ENCODE peak calls at places on chromosomes 12 and 14, in six cellular contexts. One of them, this sample, is unnamed. For H3K4me1, the result is how much of the 10 kb centered on the place peaks cover.

GRCh38 chr14:93952829-93953228 is 23.5 kb downstream of the ASB2 start:
- DNase-seq in BE2C: no peak
- DNase-seq in mesendoderm: no peak
- DNase-seq in endothelial cell of umbilical vein: no peak
- DNase-seq in naive thymus-derived CD4-positive, alpha-beta T cell: no peak
- DNase-seq in aorta: no peak
- DNase-seq in this sample: no peak

GRCh38 chr12:66107451-66107915 is 23.1 kb downstream of the LLPH start:
- DNase-seq in naive thymus-derived CD4-positive, alpha-beta T cell: peak
- DNase-seq in mesendoderm: peak
- DNase-seq in BE2C: peak
- DNase-seq in endothelial cell of umbilical vein: peak
- DNase-seq in aorta: no peak
- DNase-seq in this sample: no peak

GRCh38 chr12:68894276-68894855 is 38.6 kb downstream of the CPM start:
- DNase-seq in mesendoderm: no peak
- DNase-seq in endothelial cell of umbilical vein: no peak
- DNase-seq in aorta: no peak
- DNase-seq in naive thymus-derived CD4-positive, alpha-beta T cell: no peak
- DNase-seq in BE2C: no peak
- DNase-seq in this sample: no peak

GRCh38 chr12:72095025-72095424 is 156.4 kb downstream of the TPH2 start:
- DNase-seq in endothelial cell of umbilical vein: no peak
- DNase-seq in mesendoderm: no peak
- DNase-seq in naive thymus-derived CD4-positive, alpha-beta T cell: no peak
- DNase-seq in aorta: no peak
- DNase-seq in BE2C: no peak
- DNase-seq in this sample: no peak

GRCh38 chr14:74609721-74610120 is 2.3 kb downstream of the LTBP2 start:
- DNase-seq in naive thymus-derived CD4-positive, alpha-beta T cell: no peak
- DNase-seq in BE2C: no peak
- DNase-seq in aorta: no peak
- DNase-seq in mesendoderm: no peak
- DNase-seq in endothelial cell of umbilical vein: peak
- DNase-seq in this sample: no peak

GRCh38 chr14:68225321-68225720 is 405.7 kb downstream of the RAD51B start:
- DNase-seq in naive thymus-derived CD4-positive, alpha-beta T cell: no peak
- DNase-seq in mesendoderm: no peak
- DNase-seq in BE2C: no peak
- DNase-seq in endothelial cell of umbilical vein: no peak
- DNase-seq in aorta: no peak
- DNase-seq in this sample: no peak

GRCh38 chr14:89990218-89990617 is 34.5 kb downstream of the TDP1 start:
- DNase-seq in BE2C: peak
- DNase-seq in endothelial cell of umbilical vein: no peak
- DNase-seq in naive thymus-derived CD4-positive, alpha-beta T cell: no peak
- DNase-seq in mesendoderm: no peak
- DNase-seq in aorta: no peak
- DNase-seq in this sample: no peak

GRCh38 chr14:104322531-104323466 is 184.4 kb downstream of the KIF26A start:
- DNase-seq in endothelial cell of umbilical vein: no peak
- DNase-seq in mesendoderm: no peak
- DNase-seq in aorta: no peak
- DNase-seq in BE2C: no peak
- DNase-seq in naive thymus-derived CD4-positive, alpha-beta T cell: no peak
- DNase-seq in this sample: no peak

GRCh38 chr12:108616941-108617858 is 16.5 kb downstream of the SELPLG start:
- DNase-seq in BE2C: no peak
- DNase-seq in aorta: no peak
- DNase-seq in mesendoderm: no peak
- DNase-seq in endothelial cell of umbilical vein: no peak
- DNase-seq in naive thymus-derived CD4-positive, alpha-beta T cell: peak
- DNase-seq in this sample: peak

GRCh38 chr12:106896603-106897002 is 59.1 kb upstream of the TMEM263 start:
- DNase-seq in aorta: no peak
- DNase-seq in endothelial cell of umbilical vein: no peak
- DNase-seq in naive thymus-derived CD4-positive, alpha-beta T cell: no peak
- DNase-seq in BE2C: no peak
- DNase-seq in mesendoderm: no peak
- DNase-seq in this sample: no peak

GRCh38 chr12:51323317-51323960 is 535 bp downstream of the BIN2 start:
- DNase-seq in naive thymus-derived CD4-positive, alpha-beta T cell: peak
- DNase-seq in mesendoderm: no peak
- DNase-seq in endothelial cell of umbilical vein: no peak
- DNase-seq in BE2C: no peak
- DNase-seq in aorta: no peak
- DNase-seq in this sample: no peak

GRCh38 chr14:96906434-96906833 is 109.3 kb downstream of the VRK1 start:
- DNase-seq in mesendoderm: no peak
- DNase-seq in aorta: no peak
- DNase-seq in endothelial cell of umbilical vein: no peak
- DNase-seq in BE2C: no peak
- DNase-seq in naive thymus-derived CD4-positive, alpha-beta T cell: no peak
- DNase-seq in this sample: no peak

GRCh38 chr12:82966160-82966559 is 279.5 kb downstream of the TMTC2 start:
- DNase-seq in mesendoderm: no peak
- DNase-seq in endothelial cell of umbilical vein: peak
- DNase-seq in naive thymus-derived CD4-positive, alpha-beta T cell: no peak
- DNase-seq in aorta: no peak
- DNase-seq in BE2C: no peak
- DNase-seq in this sample: no peak

GRCh38 chr14:57493467-57494181 is at the start of gene CCDC198:
- DNase-seq in aorta: no peak
- DNase-seq in naive thymus-derived CD4-positive, alpha-beta T cell: no peak
- DNase-seq in endothelial cell of umbilical vein: no peak
- DNase-seq in mesendoderm: no peak
- DNase-seq in BE2C: no peak
- DNase-seq in this sample: no peak

GRCh38 chr14:92897922-92898599 is 24.9 kb upstream of the CHGA start:
- DNase-seq in aorta: peak
- DNase-seq in mesendoderm: no peak
- DNase-seq in endothelial cell of umbilical vein: no peak
- DNase-seq in naive thymus-derived CD4-positive, alpha-beta T cell: no peak
- DNase-seq in BE2C: no peak
- DNase-seq in this sample: no peak

GRCh38 chr12:6950944-6951540 is at the start of gene PTPN6:
- DNase-seq in naive thymus-derived CD4-positive, alpha-beta T cell: peak
- DNase-seq in aorta: peak
- DNase-seq in BE2C: no peak
- DNase-seq in mesendoderm: no peak
- DNase-seq in endothelial cell of umbilical vein: no peak
- DNase-seq in this sample: peak

GRCh38 chr14:75277000-75277795 is 1.4 kb upstream of the FOS start:
- DNase-seq in aorta: peak
- DNase-seq in naive thymus-derived CD4-positive, alpha-beta T cell: peak
- DNase-seq in mesendoderm: peak
- DNase-seq in BE2C: peak
- DNase-seq in endothelial cell of umbilical vein: peak
- DNase-seq in this sample: peak

GRCh38 chr12:85963322-85963721 is 89.2 kb downstream of the NTS start:
- DNase-seq in BE2C: no peak
- DNase-seq in naive thymus-derived CD4-positive, alpha-beta T cell: no peak
- DNase-seq in endothelial cell of umbilical vein: no peak
- DNase-seq in aorta: no peak
- DNase-seq in mesendoderm: no peak
- DNase-seq in this sample: no peak

GRCh38 chr12:25557830-25558436 is 4.8 kb upstream of the LMNTD1 start:
- DNase-seq in naive thymus-derived CD4-positive, alpha-beta T cell: no peak
- DNase-seq in BE2C: peak
- DNase-seq in endothelial cell of umbilical vein: peak
- DNase-seq in mesendoderm: peak
- DNase-seq in aorta: no peak
- DNase-seq in this sample: no peak

GRCh38 chr12:91226-91625 is 24.7 kb downstream of the IQSEC3 start:
- DNase-seq in naive thymus-derived CD4-positive, alpha-beta T cell: no peak
- DNase-seq in mesendoderm: no peak
- DNase-seq in BE2C: no peak
- DNase-seq in aorta: no peak
- DNase-seq in endothelial cell of umbilical vein: no peak
- DNase-seq in this sample: no peak

GRCh38 chr12:115710104-115710564 is 567.4 kb downstream of the MED13L start:
- DNase-seq in mesendoderm: peak
- DNase-seq in BE2C: peak
- DNase-seq in naive thymus-derived CD4-positive, alpha-beta T cell: no peak
- DNase-seq in endothelial cell of umbilical vein: no peak
- DNase-seq in aorta: no peak
- DNase-seq in this sample: peak

GRCh38 chr14:34722723-34723545 is 8.5 kb upstream of the CFL2 start:
- DNase-seq in endothelial cell of umbilical vein: peak
- DNase-seq in BE2C: peak
- DNase-seq in mesendoderm: peak
- DNase-seq in naive thymus-derived CD4-positive, alpha-beta T cell: no peak
- DNase-seq in aorta: no peak
- DNase-seq in this sample: no peak

GRCh38 chr14:34792593-34792992 is 78.2 kb upstream of the CFL2 start:
- DNase-seq in mesendoderm: no peak
- DNase-seq in aorta: no peak
- DNase-seq in BE2C: no peak
- DNase-seq in endothelial cell of umbilical vein: no peak
- DNase-seq in naive thymus-derived CD4-positive, alpha-beta T cell: no peak
- DNase-seq in this sample: no peak

GRCh38 chr14:61525293-61526011 is 169.9 kb upstream of the HIF1A start:
- DNase-seq in mesendoderm: peak
- DNase-seq in BE2C: peak
- DNase-seq in naive thymus-derived CD4-positive, alpha-beta T cell: no peak
- DNase-seq in aorta: peak
- DNase-seq in endothelial cell of umbilical vein: peak
- DNase-seq in this sample: peak
- H3K4me1 ChIP-seq in mesendoderm: under half
- H3K4me1 ChIP-seq in BE2C: under half
- H3K4me1 ChIP-seq in naive thymus-derived CD4-positive, alpha-beta T cell: under half
- H3K4me1 ChIP-seq in aorta: under half
- H3K4me1 ChIP-seq in endothelial cell of umbilical vein: half or more
- H3K4me1 ChIP-seq in this sample: half or more

GRCh38 chr12:57612711-57613426 is 1.6 kb downstream of the ARHGEF25 start:
- DNase-seq in aorta: no peak
- DNase-seq in naive thymus-derived CD4-positive, alpha-beta T cell: no peak
- DNase-seq in mesendoderm: no peak
- DNase-seq in endothelial cell of umbilical vein: no peak
- DNase-seq in BE2C: no peak
- DNase-seq in this sample: no peak
- H3K4me1 ChIP-seq in aorta: under half
- H3K4me1 ChIP-seq in naive thymus-derived CD4-positive, alpha-beta T cell: under half
- H3K4me1 ChIP-seq in mesendoderm: under half
- H3K4me1 ChIP-seq in endothelial cell of umbilical vein: under half
- H3K4me1 ChIP-seq in BE2C: under half
- H3K4me1 ChIP-seq in this sample: half or more

DNA sequence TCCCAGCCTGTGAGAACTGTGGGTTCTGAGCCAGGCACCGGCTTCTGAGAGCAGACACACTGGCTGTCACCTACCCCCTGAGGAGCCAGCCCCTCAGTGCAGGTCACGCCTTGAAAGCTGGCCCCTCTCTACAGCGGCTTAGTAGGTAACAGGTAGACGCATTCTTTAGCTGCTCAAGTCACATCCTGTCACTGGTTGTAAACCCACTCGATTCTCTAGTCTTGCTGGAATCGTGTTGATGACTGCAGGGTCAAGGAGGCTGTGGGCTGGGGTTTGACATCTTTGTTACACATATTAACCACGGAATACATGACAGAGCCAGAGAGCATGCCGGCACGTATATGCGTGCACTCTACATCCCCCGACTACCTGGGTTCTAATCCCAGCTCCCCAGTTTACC is 210.6 kb downstream of the ETV6 start:
- DNase-seq in aorta: no peak
- DNase-seq in mesendoderm: peak
- DNase-seq in naive thymus-derived CD4-positive, alpha-beta T cell: no peak
- DNase-seq in BE2C: no peak
- DNase-seq in endothelial cell of umbilical vein: no peak
- DNase-seq in this sample: no peak
- H3K4me1 ChIP-seq in aorta: under half
- H3K4me1 ChIP-seq in mesendoderm: under half
- H3K4me1 ChIP-seq in naive thymus-derived CD4-positive, alpha-beta T cell: under half
- H3K4me1 ChIP-seq in BE2C: under half
- H3K4me1 ChIP-seq in endothelial cell of umbilical vein: half or more
- H3K4me1 ChIP-seq in this sample: half or more

GRCh38 chr14:65228436-65228835 is 126.1 kb upstream of the MAX start:
- DNase-seq in naive thymus-derived CD4-positive, alpha-beta T cell: no peak
- DNase-seq in aorta: no peak
- DNase-seq in mesendoderm: no peak
- DNase-seq in BE2C: no peak
- DNase-seq in endothelial cell of umbilical vein: no peak
- DNase-seq in this sample: no peak

GRCh38 chr14:65230287-65230728 is 128.0 kb upstream of the MAX start:
- DNase-seq in naive thymus-derived CD4-positive, alpha-beta T cell: no peak
- DNase-seq in BE2C: peak
- DNase-seq in aorta: no peak
- DNase-seq in mesendoderm: no peak
- DNase-seq in endothelial cell of umbilical vein: peak
- DNase-seq in this sample: peak

GRCh38 chr14:65228956-65229355 is 126.6 kb upstream of the MAX start:
- DNase-seq in BE2C: no peak
- DNase-seq in endothelial cell of umbilical vein: no peak
- DNase-seq in naive thymus-derived CD4-positive, alpha-beta T cell: no peak
- DNase-seq in aorta: no peak
- DNase-seq in mesendoderm: no peak
- DNase-seq in this sample: no peak

GRCh38 chr14:65231286-65231980 is 129.1 kb upstream of the MAX start:
- DNase-seq in BE2C: no peak
- DNase-seq in endothelial cell of umbilical vein: no peak
- DNase-seq in aorta: no peak
- DNase-seq in naive thymus-derived CD4-positive, alpha-beta T cell: no peak
- DNase-seq in mesendoderm: no peak
- DNase-seq in this sample: no peak

DNA sequence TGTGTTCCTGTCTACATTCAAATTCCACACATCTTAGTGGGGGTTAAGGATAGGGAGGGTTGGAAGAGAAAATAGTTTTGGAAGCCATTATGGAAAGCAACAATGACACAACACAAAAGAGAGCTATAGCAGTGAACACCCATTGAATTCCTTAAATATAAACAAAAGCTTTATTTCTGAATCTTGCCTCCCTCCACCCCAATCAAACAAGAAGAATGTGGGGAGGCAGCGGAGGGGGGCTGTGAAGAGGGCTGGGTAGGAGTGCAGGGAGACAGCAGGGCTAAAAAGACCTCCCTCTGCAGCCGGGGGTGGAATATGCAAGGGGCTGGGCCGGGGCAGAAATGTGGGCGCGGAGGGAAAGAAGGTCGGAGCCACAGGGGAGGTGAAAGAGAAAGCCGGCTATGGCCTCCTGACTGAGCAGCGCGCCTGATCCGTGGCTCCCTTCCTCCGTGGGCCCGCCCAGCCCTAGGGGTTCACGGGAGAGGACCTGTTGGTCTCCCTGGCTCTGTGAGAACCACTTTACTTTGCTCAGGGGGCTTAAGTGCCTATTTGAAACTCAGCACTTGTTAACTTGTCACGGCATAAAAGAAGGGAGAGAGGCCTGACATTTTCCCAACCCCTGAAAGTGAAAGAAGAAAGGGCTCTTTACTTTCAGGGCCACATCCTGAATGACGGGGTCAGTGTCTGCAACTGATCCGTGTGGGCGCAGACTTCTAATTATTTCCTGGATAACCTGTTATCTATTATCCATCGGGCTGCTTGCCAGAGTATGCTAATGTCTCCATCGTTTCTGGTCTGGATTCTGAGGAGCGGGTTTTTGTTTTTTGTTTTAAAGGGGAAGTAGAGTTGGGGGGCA is 127.3 kb upstream of the MAX start:
- DNase-seq in BE2C: peak
- DNase-seq in aorta: peak
- DNase-seq in mesendoderm: peak
- DNase-seq in naive thymus-derived CD4-positive, alpha-beta T cell: no peak
- DNase-seq in endothelial cell of umbilical vein: peak
- DNase-seq in this sample: peak
- H3K4me1 ChIP-seq in BE2C: under half
- H3K4me1 ChIP-seq in aorta: under half
- H3K4me1 ChIP-seq in mesendoderm: under half
- H3K4me1 ChIP-seq in naive thymus-derived CD4-positive, alpha-beta T cell: under half
- H3K4me1 ChIP-seq in endothelial cell of umbilical vein: under half
- H3K4me1 ChIP-seq in this sample: under half